ENCODE peak calls at places on chromosome 12, in five cellular contexts. R, W, S, M and E are unnamed samples.

GRCh38 chr12:111812881-111813741 is 28.9 kb upstream of the MAPKAPK5 start:
- DNase-seq in R (peak; percentile 83), W (peak; percentile 85), S (peak; percentile 78), M (peak; percentile 84), E (no peak)

GRCh38 chr12:109476807-109477184 is 304 bp downstream of the KCTD10 start:
- DNase-seq in R (no peak), W (no peak), S (no peak), M (no peak), E (no peak)

GRCh38 chr12:24380122-24380521 is 430.7 kb upstream of the SOX5 start:
- DNase-seq in R (no peak), W (no peak), S (no peak), M (no peak), E (no peak)

GRCh38 chr12:130044991-130045621 is 117.2 kb upstream of the FZD10 start:
- DNase-seq in R (no peak), W (no peak), S (no peak), M (no peak), E (peak; percentile 50)

GRCh38 chr12:28497889-28498411 is 307.7 kb downstream of the CCDC91 start:
- DNase-seq in R (no peak), W (peak; percentile 71), S (no peak), M (no peak), E (no peak)

GRCh38 chr12:110475426-110475825 is 6.8 kb downstream of the FAM216A start:
- DNase-seq in R (no peak), W (no peak), S (no peak), M (no peak), E (no peak)

GRCh38 chr12:103012884-103013283 is 55.4 kb downstream of the ASCL1 start:
- DNase-seq in R (no peak), W (no peak), S (peak; percentile 33), M (no peak), E (no peak)

GRCh38 chr12:62730649-62731377 is 204.1 kb downstream of the PPM1H start:
- DNase-seq in R (no peak), W (no peak), S (no peak), M (no peak), E (no peak)

GRCh38 chr12:13179159-13180074 is 17.1 kb upstream of the EMP1 start:
- DNase-seq in R (peak; percentile 81), W (peak; percentile 85), S (no peak), M (peak; percentile 64), E (no peak)

GRCh38 chr12:116336542-116337065 is 59.1 kb upstream of the MED13L start:
- DNase-seq in R (peak; percentile 40), W (no peak), S (no peak), M (peak; percentile 31), E (no peak)

GRCh38 chr12:9787340-9787737 is 26.6 kb upstream of the CD69 start:
- DNase-seq in R (no peak), W (no peak), S (no peak), M (no peak), E (no peak)

GRCh38 chr12:72432037-72432604 is 160.0 kb downstream of the TRHDE start:
- DNase-seq in R (no peak), W (peak; percentile 94), S (no peak), M (no peak), E (no peak)

GRCh38 chr12:33472299-33472698 is 32.7 kb upstream of the SYT10 start:
- DNase-seq in R (no peak), W (no peak), S (no peak), M (no peak), E (no peak)

GRCh38 chr12:32003654-32004053 is 44.4 kb downstream of the RESF1 start:
- DNase-seq in R (no peak), W (no peak), S (no peak), M (no peak), E (no peak)

GRCh38 chr12:49260165-49260564 is 4.7 kb upstream of the TUBA1C start:
- DNase-seq in R (no peak), W (no peak), S (no peak), M (no peak), E (no peak)

GRCh38 chr12:17954788-17955187 is 135.2 kb downstream of the RERGL start:
- DNase-seq in R (no peak), W (no peak), S (no peak), M (no peak), E (no peak)

GRCh38 chr12:123705935-123706334 is 6.2 kb upstream of the ATP6V0A2 start:
- DNase-seq in R (no peak), W (no peak), S (no peak), M (no peak), E (no peak)

DNA sequence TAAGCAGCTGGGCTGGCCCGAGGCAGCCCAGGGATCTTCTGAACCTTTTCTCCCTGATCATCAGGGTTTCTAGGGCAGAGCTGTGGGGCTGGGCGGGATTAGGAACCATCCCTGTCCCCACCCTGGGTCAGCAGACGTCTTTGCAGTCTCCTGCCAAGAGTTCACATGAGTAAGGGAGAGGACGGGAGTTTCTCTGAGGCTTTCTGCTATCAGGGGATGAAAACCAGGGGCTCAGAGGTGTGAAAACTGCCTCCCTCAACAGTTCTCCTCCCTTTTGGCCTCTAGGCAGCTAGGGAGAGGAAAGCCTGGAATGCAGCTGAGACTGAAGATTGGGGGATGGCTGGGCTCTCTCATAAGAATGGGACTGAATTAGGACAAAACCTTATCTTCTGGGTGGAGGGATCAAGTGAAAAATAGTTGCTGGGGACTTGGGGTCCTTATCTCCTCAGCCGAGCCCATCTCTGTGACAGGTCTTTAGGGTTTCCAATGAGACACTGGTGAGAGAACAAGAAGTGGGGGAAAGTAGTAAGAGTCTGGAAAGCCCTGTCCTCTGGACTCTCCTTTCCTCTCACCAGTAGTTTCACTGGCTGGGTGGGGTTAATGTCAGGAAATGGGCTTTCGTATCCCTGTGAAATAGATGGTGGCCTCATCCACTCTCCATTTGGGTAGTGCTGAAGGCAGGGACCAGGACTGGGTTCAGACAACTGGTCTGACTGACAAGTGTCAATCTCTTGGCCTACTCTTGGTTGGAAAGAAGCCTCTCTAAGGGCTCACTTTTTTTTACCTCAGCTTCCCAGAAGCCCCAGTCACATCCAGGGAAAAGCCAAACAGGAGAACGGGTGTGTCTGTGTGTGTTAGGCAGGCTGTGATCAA is 7.7 kb downstream of the ZNF385A start:
- DNase-seq in R (no peak), W (no peak), S (no peak), M (no peak), E (no peak)
- H3K27ac ChIP-seq in R (no peak overlapping the region), W (peak overlapping the region; percentile 61), S (no peak overlapping the region), M (peak overlapping the region; percentile 19), E (no peak overlapping the region)

GRCh38 chr12:6083606-6084005 is 40.9 kb downstream of the VWF start:
- DNase-seq in R (no peak), W (no peak), S (no peak), M (no peak), E (no peak)

GRCh38 chr12:6085841-6086240 is 38.6 kb downstream of the VWF start:
- DNase-seq in R (no peak), W (no peak), S (no peak), M (no peak), E (peak; percentile 24)

GRCh38 chr12:6082613-6083012 is 41.9 kb downstream of the VWF start:
- DNase-seq in R (no peak), W (no peak), S (no peak), M (no peak), E (no peak)

GRCh38 chr12:6084969-6085450 is 39.5 kb downstream of the VWF start:
- DNase-seq in R (no peak), W (no peak), S (no peak), M (no peak), E (peak; percentile 2)

DNA sequence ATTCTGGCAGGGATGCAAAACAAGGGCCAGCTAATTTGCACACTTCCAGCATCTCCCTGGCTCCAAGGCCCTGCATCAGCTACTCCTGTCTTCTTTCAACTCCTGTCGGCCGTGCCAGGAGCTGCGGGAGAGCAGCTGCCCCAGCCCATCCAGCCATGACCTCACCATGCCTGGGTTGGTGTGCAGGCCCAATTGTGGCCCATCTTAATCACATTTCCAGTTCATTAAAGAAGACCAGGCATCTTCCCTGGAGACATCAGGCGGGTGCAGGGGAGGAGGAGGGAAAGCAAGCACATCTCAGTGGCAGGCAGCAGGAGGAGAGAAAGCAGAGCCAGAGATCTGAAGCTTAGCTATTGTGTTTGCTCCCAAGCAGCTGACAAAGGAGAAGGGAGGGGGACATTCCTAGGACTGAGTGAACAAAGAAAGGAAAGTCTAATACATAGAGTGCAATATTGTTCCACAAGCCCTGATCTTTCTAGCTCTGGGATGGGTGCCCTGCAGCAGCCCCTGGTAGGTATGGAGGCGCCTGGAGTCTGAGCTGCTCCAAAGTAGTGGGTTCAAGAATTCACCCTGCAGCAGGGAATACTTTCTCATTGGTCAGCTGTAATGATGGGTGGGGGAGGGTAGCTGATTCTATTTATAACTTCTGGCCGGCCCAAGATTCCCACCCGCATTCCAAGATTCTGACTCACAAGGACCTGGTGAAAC is 40.1 kb downstream of the VWF start:
- DNase-seq in R (no peak), W (peak; percentile 56), S (peak; percentile 33), M (no peak), E (peak; percentile 27)
- H3K4me1 ChIP-seq in R (peaks cover 2% of the 10 kb centered on the region), W (peaks cover 4% of the 10 kb centered on the region), S (peaks cover 10% of the 10 kb centered on the region), M (peaks cover 8% of the 10 kb centered on the region), E (no peaks in the 10 kb centered on the region)

GRCh38 chr12:50282581-50283229 is 615 bp downstream of the LIMA1 start:
- DNase-seq in R (no peak), W (no peak), S (no peak), M (no peak), E (no peak)

GRCh38 chr12:50275545-50275944 is 7.8 kb downstream of the LIMA1 start:
- DNase-seq in R (no peak), W (peak; percentile 93), S (no peak), M (peak; percentile 59), E (no peak)

GRCh38 chr12:50271724-50272247 is 11.5 kb downstream of the LIMA1 start:
- DNase-seq in R (no peak), W (no peak), S (no peak), M (no peak), E (no peak)

GRCh38 chr12:50276068-50276467 is 7.3 kb downstream of the LIMA1 start:
- DNase-seq in R (no peak), W (peak; percentile 57), S (no peak), M (no peak), E (no peak)

DNA sequence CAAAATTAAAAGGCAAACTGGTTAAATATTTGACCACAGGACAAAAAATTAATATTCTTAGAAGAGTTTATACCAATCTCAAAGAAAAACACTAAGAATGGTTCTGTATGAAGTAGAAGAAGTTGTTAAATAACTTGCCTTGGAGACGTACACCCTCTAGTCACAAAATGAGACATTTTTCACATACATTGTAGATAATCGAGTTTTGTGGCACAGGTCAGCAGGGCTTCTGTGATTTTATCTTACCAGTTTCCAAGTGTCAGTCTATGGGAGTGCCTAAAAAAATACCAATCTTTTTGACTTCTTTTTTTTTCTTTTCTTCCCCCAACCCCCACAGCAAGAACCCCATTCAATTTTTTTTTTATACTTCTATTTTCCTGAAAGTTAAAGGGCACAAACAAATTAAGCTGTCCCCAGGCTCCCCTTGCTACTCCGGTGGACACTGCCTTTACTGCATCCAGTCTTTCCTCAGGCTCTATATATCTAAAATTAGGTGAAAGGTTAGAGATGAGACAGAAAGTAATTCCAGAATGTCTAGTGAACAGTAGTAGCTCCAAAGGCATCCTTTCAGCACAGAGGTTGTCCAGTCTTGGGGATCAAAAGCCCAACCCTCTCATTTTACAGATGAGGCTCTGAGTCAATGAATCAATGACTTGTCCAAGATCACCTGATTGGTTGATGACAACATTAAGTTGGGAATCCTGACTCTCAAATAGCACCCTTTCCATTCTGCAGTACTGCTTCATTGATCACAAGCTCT is 6.2 kb downstream of the LIMA1 start:
- DNase-seq in R (no peak), W (no peak), S (no peak), M (no peak), E (no peak)
- H3K4me3 ChIP-seq in R (no peak overlapping the region), W (no peak overlapping the region), S (no peak overlapping the region), M (no peak overlapping the region), E (no peak overlapping the region)

DNA sequence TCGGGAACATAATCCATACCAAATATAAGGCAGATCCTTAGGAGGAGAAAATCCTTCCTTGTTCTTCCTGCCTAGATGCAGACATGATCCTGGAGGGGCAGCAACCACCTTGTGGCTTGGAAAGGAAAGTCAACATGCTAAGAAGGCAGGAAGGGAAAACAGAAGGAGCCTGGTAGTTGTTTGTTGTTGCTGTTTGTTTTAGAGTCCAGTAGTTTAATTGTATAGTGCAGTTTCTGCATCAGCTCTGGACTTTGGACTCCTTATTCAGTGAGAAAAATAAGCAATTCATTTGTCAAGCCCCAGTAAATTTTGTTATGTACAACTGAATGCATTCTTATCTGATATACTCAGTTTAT is 45.7 kb upstream of the APPL2 start:
- DNase-seq in R (no peak), W (peak; percentile 68), S (no peak), M (peak; percentile 36), E (no peak)
- H3K27ac ChIP-seq in R (no peak overlapping the region), W (peak overlapping the region; percentile 17), S (no peak overlapping the region), M (peak overlapping the region; percentile 68), E (no peak overlapping the region)